ENCODE peak calls at places on chromosomes 6 and 20, in four cellular contexts. E is GM12878, C is HL-60, U is K562. V is an unnamed sample.
A peak's percentile ranks its signal among the peaks of the same experiment; 100 is the strongest.

GRCh38 chr6:35737413-35738211 is 780 bp downstream of the ARMC12 start:
- DNase-seq in E (no peak), C (peak; percentile 67), U (peak; percentile 73), V (peak; percentile 51)

GRCh38 chr20:47020231-47020630 is 125.6 kb downstream of the EYA2 start:
- DNase-seq in E (no peak), C (no peak), U (no peak), V (no peak)

GRCh38 chr6:79657238-79657637 is 26.1 kb downstream of the SH3BGRL2 start:
- DNase-seq in E (no peak), C (no peak), U (no peak), V (no peak)

GRCh38 chr6:169302255-169302654 is 48.6 kb upstream of the THBS2 start:
- DNase-seq in E (no peak), C (no peak), U (no peak), V (no peak)

GRCh38 chr6:166955865-166956443 is 396 bp downstream of the RNASET2 start:
- DNase-seq in E (no peak), C (peak; percentile 43), U (no peak), V (no peak)

GRCh38 chr6:157462956-157463742 is 82.2 kb downstream of the ZDHHC14 start:
- DNase-seq in E (no peak), C (no peak), U (no peak), V (no peak)

GRCh38 chr20:24956001-24956761 is 7.1 kb downstream of the CST7 start:
- DNase-seq in E (no peak), C (no peak), U (no peak), V (no peak)

GRCh38 chr6:41600499-41601247 is 37.6 kb upstream of the MDFI start:
- DNase-seq in E (no peak), C (no peak), U (no peak), V (no peak)

GRCh38 chr20:51712501-51713212 is 55.5 kb downstream of the ATP9A start:
- DNase-seq in E (no peak), C (no peak), U (peak; percentile 28), V (no peak)

GRCh38 chr6:132937466-132937906 is 123.1 kb downstream of the RPS12 start:
- DNase-seq in E (no peak), C (peak; percentile 14), U (peak; percentile 14), V (no peak)

GRCh38 chr20:47346172-47346571 is 10.3 kb downstream of the ZMYND8 start:
- DNase-seq in E (no peak), C (no peak), U (no peak), V (no peak)

GRCh38 chr6:41072836-41073202 is at the start of gene NFYA:
- DNase-seq in E (no peak), C (no peak), U (peak; percentile 93), V (peak; percentile 85)

GRCh38 chr6:147936703-147937102 is 405.9 kb upstream of the SASH1 start:
- DNase-seq in E (no peak), C (no peak), U (no peak), V (no peak)

GRCh38 chr20:57898332-57898731 is 188.5 kb upstream of the PMEPA1 start:
- DNase-seq in E (no peak), C (no peak), U (no peak), V (no peak)

GRCh38 chr6:31246051-31246495 is 25.8 kb downstream of the HLA-C start:
- DNase-seq in E (no peak), C (no peak), U (no peak), V (no peak)

GRCh38 chr6:33080127-33081089 is 4.6 kb downstream of the HLA-DPB1 start:
- DNase-seq in E (no peak), C (no peak), U (peak; percentile 38), V (no peak)

GRCh38 chr6:156345700-156346099 is 431.5 kb upstream of the ARID1B start:
- DNase-seq in E (no peak), C (no peak), U (no peak), V (no peak)

GRCh38 chr20:48945840-48946514 is 24.5 kb downstream of the ARFGEF2 start:
- DNase-seq in E (no peak), C (no peak), U (no peak), V (no peak)

GRCh38 chr20:20895537-20895936 is 183.1 kb upstream of the RALGAPA2 start:
- DNase-seq in E (no peak), C (no peak), U (no peak), V (no peak)

GRCh38 chr6:155377061-155377460 is 62.8 kb upstream of the TFB1M start:
- DNase-seq in E (no peak), C (no peak), U (no peak), V (no peak)

GRCh38 chr6:35919827-35920751 is 809 bp downstream of the SRPK1 start:
- DNase-seq in E (no peak), C (peak; percentile 56), U (peak; percentile 37), V (peak; percentile 20)

GRCh38 chr20:32536861-32537656 is 48.1 kb downstream of the NOL4L start:
- DNase-seq in E (no peak), C (peak; percentile 30), U (peak; percentile 75), V (peak; percentile 55)

GRCh38 chr20:57483287-57484050 is 41.5 kb downstream of the CTCFL start:
- DNase-seq in E (peak; percentile 94), C (no peak), U (no peak), V (no peak)

GRCh38 chr6:150420926-150421325 is 52.1 kb downstream of the IYD start:
- DNase-seq in E (no peak), C (no peak), U (no peak), V (no peak)

GRCh38 chr20:48683467-48684175 is 144.2 kb downstream of the PREX1 start:
- DNase-seq in E (no peak), C (no peak), U (no peak), V (no peak)

GRCh38 chr6:169045486-169045885 is 208.2 kb downstream of the THBS2 start:
- DNase-seq in E (no peak), C (no peak), U (no peak), V (no peak)

GRCh38 chr20:63366658-63367360 is 5.7 kb upstream of the CHRNA4 start:
- DNase-seq in E (no peak), C (no peak), U (no peak), V (no peak)

GRCh38 chr20:59718681-59719080 is 114.3 kb downstream of the PHACTR3 start:
- DNase-seq in E (no peak), C (no peak), U (no peak), V (no peak)
- TF ChIP-seq SPI1 in E (no peak), C (no peak), U (no peak), V (no peak)

GRCh38 chr20:9408422-9409300 is 105.7 kb upstream of the LAMP5 start:
- DNase-seq in E (no peak), C (no peak), U (no peak), V (no peak)
- TF ChIP-seq SPI1 in E (no peak), C (no peak), U (no peak), V (no peak)

GRCh38 chr20:59746155-59746554 is 141.8 kb downstream of the PHACTR3 start:
- DNase-seq in E (no peak), C (no peak), U (no peak), V (no peak)
- TF ChIP-seq SPI1 in E (no peak), C (no peak), U (no peak), V (no peak)

GRCh38 chr20:62066339-62066982 is 780 bp upstream of the TAF4 start:
- DNase-seq in E (no peak), C (peak; percentile 35), U (peak; percentile 76), V (peak; percentile 58)

GRCh38 chr20:62063601-62063980 is 2.1 kb downstream of the TAF4 start:
- DNase-seq in E (no peak), C (peak; percentile 20), U (no peak), V (no peak)

GRCh38 chr20:62063981-62064787 is 1.5 kb downstream of the TAF4 start:
- DNase-seq in E (no peak), C (no peak), U (peak; percentile 56), V (no peak)

GRCh38 chr20:62065669-62066338 is at the start of gene TAF4:
- DNase-seq in E (no peak), C (peak; percentile 63), U (peak; percentile 98), V (peak; percentile 99)

GRCh38 chr20:62064788-62065668 is 653 bp downstream of the TAF4 start:
- DNase-seq in E (no peak), C (no peak), U (peak; percentile 81), V (peak; percentile 53)
- TF ChIP-seq SPI1 in E (no peak), C (no peak), U (no peak), V (no peak)